ENCODE peak calls at places on chromosomes 13 and 19, in five cellular contexts. Q is fibroblast of mammary gland, A is epithelial cell of proximal tubule, C is cardiac muscle cell, I is hepatocyte. M is an unnamed sample.

GRCh38 chr13:25168800-25169199 is 3.3 kb downstream of the AMER2 start:
- DNase-seq in Q (no peak), A (no peak), C (no peak), I (no peak), M (no peak)

GRCh38 chr19:51599084-51599483 is 28.0 kb downstream of the ZNF175 start:
- DNase-seq in Q (no peak), A (no peak), C (no peak), I (no peak), M (no peak)

GRCh38 chr13:113774177-113775107 is 15.4 kb downstream of the TMEM255B start:
- DNase-seq in Q (peak; percentile 65), A (no peak), C (peak; percentile 46), I (no peak), M (peak; percentile 77)

GRCh38 chr13:44576396-44577235 is 486 bp upstream of the TSC22D1 start:
- DNase-seq in Q (no peak), A (no peak), C (no peak), I (peak; percentile 57), M (peak; percentile 58)

GRCh38 chr13:48412881-48413351 is at the start of gene LPAR6:
- DNase-seq in Q (peak; percentile 80), A (no peak), C (peak; percentile 87), I (peak; percentile 64), M (peak; percentile 79)

GRCh38 chr19:30780032-30780431 is 407.8 kb downstream of the ZNF536 start:
- DNase-seq in Q (peak; percentile 49), A (no peak), C (no peak), I (peak; percentile 65), M (no peak)

GRCh38 chr19:2579678-2580280 is 103.9 kb downstream of the GADD45B start:
- DNase-seq in Q (no peak), A (no peak), C (no peak), I (no peak), M (no peak)

GRCh38 chr13:91986771-91987515 is 588.5 kb downstream of the GPC5 start:
- DNase-seq in Q (no peak), A (no peak), C (no peak), I (no peak), M (no peak)

GRCh38 chr13:73370066-73370465 is 311.3 kb downstream of the KLF5 start:
- DNase-seq in Q (no peak), A (no peak), C (no peak), I (no peak), M (no peak)

GRCh38 chr13:51659276-51660127 is 75.2 kb downstream of the WDFY2 start:
- DNase-seq in Q (peak; percentile 67), A (no peak), C (peak; percentile 21), I (no peak), M (no peak)

GRCh38 chr19:30653646-30654386 is 281.6 kb downstream of the ZNF536 start:
- DNase-seq in Q (no peak), A (no peak), C (no peak), I (no peak), M (no peak)

GRCh38 chr13:35649162-35649561 is 172.7 kb upstream of the MAB21L1 start:
- DNase-seq in Q (peak; percentile 61), A (no peak), C (peak; percentile 33), I (no peak), M (peak; percentile 52)

GRCh38 chr13:111049791-111050538 is 65.1 kb upstream of the ARHGEF7 start:
- DNase-seq in Q (peak; percentile 34), A (no peak), C (peak; percentile 44), I (peak; percentile 51), M (peak; percentile 50)

GRCh38 chr19:41957161-41957837 is 1.8 kb downstream of the RABAC1 start:
- DNase-seq in Q (no peak), A (no peak), C (no peak), I (no peak), M (no peak)

GRCh38 chr19:4914736-4915501 is 5.6 kb downstream of the UHRF1 start:
- DNase-seq in Q (peak; percentile 83), A (no peak), C (peak; percentile 74), I (peak; percentile 85), M (peak; percentile 94)

GRCh38 chr13:32019612-32020233 is 11.9 kb upstream of the FRY start:
- DNase-seq in Q (peak; percentile 76), A (no peak), C (peak; percentile 90), I (peak; percentile 75), M (peak; percentile 58)

GRCh38 chr13:44259045-44260042 is 114.3 kb upstream of the SERP2 start:
- DNase-seq in Q (peak; percentile 61), A (no peak), C (peak; percentile 66), I (peak; percentile 19), M (peak; percentile 47)

GRCh38 chr19:41928754-41929535 is 696 bp upstream of the ERFL start:
- DNase-seq in Q (no peak), A (no peak), C (no peak), I (no peak), M (no peak)

GRCh38 chr13:27125357-27126282 is 46.0 kb downstream of the USP12 start:
- DNase-seq in Q (no peak), A (no peak), C (no peak), I (no peak), M (no peak)

GRCh38 chr19:11021760-11022144 is 60.9 kb downstream of the SMARCA4 start:
- DNase-seq in Q (no peak), A (no peak), C (no peak), I (no peak), M (no peak)

GRCh38 chr13:52842440-52842839 is 6.0 kb downstream of the PCDH8 start:
- DNase-seq in Q (no peak), A (no peak), C (no peak), I (no peak), M (no peak)

GRCh38 chr19:3494559-3494958 is 5.9 kb downstream of the DOHH start:
- DNase-seq in Q (no peak), A (no peak), C (no peak), I (no peak), M (no peak)

GRCh38 chr19:16899566-16900075 is 10.8 kb downstream of the F2RL3 start:
- DNase-seq in Q (peak; percentile 41), A (no peak), C (peak; percentile 45), I (peak; percentile 46), M (peak; percentile 37)

GRCh38 chr19:30064776-30065494 is 122.9 kb downstream of the URI1 start:
- DNase-seq in Q (no peak), A (no peak), C (no peak), I (no peak), M (no peak)

GRCh38 chr13:45847554-45848224 is 3.9 kb downstream of the SIAH3 start:
- DNase-seq in Q (no peak), A (peak; percentile 37), C (peak; percentile 40), I (peak; percentile 16), M (no peak)

GRCh38 chr13:45280751-45281634 is 60.0 kb downstream of the TPT1 start:
- DNase-seq in Q (peak; percentile 72), A (peak; percentile 78), C (peak; percentile 81), I (peak; percentile 80), M (peak; percentile 90)

GRCh38 chr13:32427852-32428580 is at the start of gene N4BP2L1:
- DNase-seq in Q (peak; percentile 37), A (no peak), C (peak; percentile 55), I (peak; percentile 79), M (peak; percentile 71)

GRCh38 chr13:73082471-73082870 is 23.7 kb downstream of the KLF5 start:
- DNase-seq in Q (no peak), A (no peak), C (no peak), I (no peak), M (no peak)

GRCh38 chr19:3604987-3605343 is 1.7 kb downstream of the TBXA2R start:
- DNase-seq in Q (no peak), A (no peak), C (no peak), I (no peak), M (no peak)

GRCh38 chr13:75749407-75749806 is 113.3 kb downstream of the LMO7 start:
- DNase-seq in Q (peak; percentile 59), A (no peak), C (peak; percentile 34), I (no peak), M (peak; percentile 72)

GRCh38 chr13:72383646-72384045 is 343.8 kb downstream of the MZT1 start:
- DNase-seq in Q (no peak), A (no peak), C (no peak), I (no peak), M (no peak)

GRCh38 chr19:46155237-46155636 is 7.2 kb downstream of the IGFL2 start:
- DNase-seq in Q (no peak), A (no peak), C (no peak), I (no peak), M (no peak)

GRCh38 chr13:20401958-20402856 is 123.5 kb downstream of the CRYL1 start:
- DNase-seq in Q (peak; percentile 61), A (no peak), C (peak; percentile 50), I (no peak), M (peak; percentile 75)

GRCh38 chr19:56221851-56222250 is 19.8 kb downstream of the ZSCAN5C start:
- DNase-seq in Q (no peak), A (no peak), C (no peak), I (no peak), M (no peak)

GRCh38 chr19:56222901-56223300 is 20.8 kb downstream of the ZSCAN5C start:
- DNase-seq in Q (no peak), A (no peak), C (no peak), I (no peak), M (no peak)

GRCh38 chr19:56211718-56212117 is 9.6 kb downstream of the ZSCAN5C start:
- DNase-seq in Q (no peak), A (no peak), C (no peak), I (no peak), M (no peak)

DNA sequence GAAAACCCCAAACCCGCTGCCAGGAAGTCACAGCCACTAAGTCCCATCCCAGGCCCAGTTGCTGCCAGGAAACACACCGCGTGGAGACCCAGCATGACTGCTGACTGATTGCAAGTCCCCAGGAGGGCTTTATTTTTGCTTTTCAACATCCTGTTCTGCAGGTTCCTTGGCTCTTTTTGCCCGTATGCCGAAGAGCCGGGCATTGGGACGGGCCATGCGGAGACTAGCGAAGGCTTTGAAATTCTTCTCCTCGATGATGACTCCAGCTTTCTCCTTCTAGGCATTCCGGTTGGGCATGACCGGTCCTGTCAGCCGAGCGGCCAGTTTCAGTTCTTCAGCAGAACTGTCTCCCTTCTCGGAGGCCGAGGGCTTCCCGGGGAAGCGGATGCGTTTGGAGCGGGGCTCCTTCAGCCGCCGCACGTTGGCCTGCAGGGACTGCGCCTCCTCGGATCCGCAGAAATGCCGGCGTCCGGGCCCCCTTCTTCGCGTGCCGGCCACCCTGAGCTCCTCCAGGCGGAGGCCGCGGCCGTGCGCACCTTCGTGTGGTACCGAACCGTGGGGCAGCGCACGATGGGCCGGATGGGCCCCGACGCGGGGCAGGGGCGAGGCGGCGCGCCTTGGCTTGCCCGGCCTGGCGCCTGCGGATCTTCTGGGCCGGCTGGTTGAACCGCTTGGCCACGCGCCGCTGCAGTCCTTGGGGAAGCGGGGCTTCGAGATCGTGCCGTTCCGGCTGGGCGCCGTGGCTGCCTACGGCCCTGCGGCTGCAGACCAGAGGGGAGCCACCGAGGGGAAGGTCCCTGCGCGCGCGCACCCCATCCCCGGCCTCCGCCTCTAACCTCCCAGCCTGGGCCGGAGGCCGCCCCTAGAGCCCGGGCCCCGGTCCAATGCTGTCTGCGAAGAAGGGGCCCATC is 15.2 kb downstream of the ZSCAN5C start:
- DNase-seq in Q (peak; percentile 12), A (no peak), C (peak; percentile 49), I (peak; percentile 14), M (peak; percentile 61)
- H3K4me3 ChIP-seq in Q (peak overlapping the region; percentile 6), A (peak overlapping the region; percentile 38), C (no peak overlapping the region), I (no peak overlapping the region), M (peak overlapping the region; percentile 69)

GRCh38 chr19:40054632-40055031 is 1.4 kb downstream of the ZNF780B start:
- DNase-seq in Q (no peak), A (no peak), C (no peak), I (no peak), M (no peak)
- H3K4me3 ChIP-seq in Q (no peak overlapping the region), A (peak overlapping the region; percentile 77), C (peak overlapping the region; percentile 50), I (peak overlapping the region; percentile 45), M (peak overlapping the region; percentile 99)

GRCh38 chr13:105047676-105048295 is 1487.7 kb downstream of the EFNB2 start:
- DNase-seq in Q (no peak), A (no peak), C (peak; percentile 1), I (no peak), M (no peak)
- H3K4me3 ChIP-seq in Q (no peak overlapping the region), A (no peak overlapping the region), C (no peak overlapping the region), I (no peak overlapping the region), M (no peak overlapping the region)

GRCh38 chr13:38283346-38283745 is 66.3 kb upstream of the UFM1 start:
- DNase-seq in Q (no peak), A (no peak), C (no peak), I (no peak), M (peak; percentile 5)
- H3K4me3 ChIP-seq in Q (no peak overlapping the region), A (no peak overlapping the region), C (no peak overlapping the region), I (no peak overlapping the region), M (no peak overlapping the region)

M was measured in GM23248.